ENCODE peak calls at places on chromosomes 16 and 17, in eight cellular contexts. R, G, M, C, U, N, L and V are unnamed samples.

GRCh38 chr17:61405047-61405685 is 5.5 kb downstream of the TBX2 start:
- DNase-seq in N (no peak), M (peak), C (no peak), U (no peak), R (no peak), G (no peak), L (peak), V (no peak)

GRCh38 chr17:72110231-72110952 is 10.4 kb upstream of the SOX9 start:
- DNase-seq in G (no peak), R (no peak), C (no peak), N (peak), M (no peak), L (no peak), U (no peak), V (no peak)

GRCh38 chr16:56222482-56222997 is 31.3 kb downstream of the GNAO1 start:
- DNase-seq in L (no peak), U (no peak), M (no peak), C (no peak), G (no peak), N (no peak), R (no peak), V (no peak)

GRCh38 chr16:87468550-87468949 is 24.3 kb downstream of the ZCCHC14 start:
- DNase-seq in C (no peak), N (no peak), M (no peak), G (no peak), L (no peak), U (no peak), R (no peak), V (no peak)

GRCh38 chr16:48446534-48446920 is 61.3 kb upstream of the SIAH1 start:
- DNase-seq in R (no peak), M (no peak), N (no peak), L (peak), C (no peak), U (no peak), G (no peak), V (no peak)

GRCh38 chr17:79899584-79899983 is 60.3 kb upstream of the CBX4 start:
- DNase-seq in C (no peak), G (no peak), R (no peak), U (no peak), N (no peak), M (no peak), L (no peak), V (no peak)

GRCh38 chr16:63530208-63530607 is 1494.0 kb upstream of the CDH8 start:
- DNase-seq in N (peak), R (no peak), U (no peak), M (no peak), G (no peak), C (no peak), L (no peak), V (no peak)

GRCh38 chr16:17258077-17258599 is 212.6 kb downstream of the XYLT1 start:
- DNase-seq in N (no peak), U (no peak), L (no peak), G (no peak), R (no peak), M (no peak), C (no peak), V (no peak)

GRCh38 chr17:29617481-29618271 is 5.0 kb downstream of the CORO6 start:
- DNase-seq in C (peak), R (peak), M (peak), G (peak), N (peak), U (no peak), L (peak), V (peak)

GRCh38 chr17:5561736-5562135 is 22.6 kb downstream of the NLRP1 start:
- DNase-seq in L (no peak), U (no peak), G (no peak), N (no peak), M (peak), C (no peak), R (no peak), V (no peak)

GRCh38 chr17:32523827-32524552 is 37.2 kb downstream of the CDK5R1 start:
- DNase-seq in M (no peak), G (no peak), R (no peak), L (peak), C (no peak), U (no peak), N (no peak), V (peak)

GRCh38 chr16:83023640-83024039 is 396.9 kb downstream of the CDH13 start:
- DNase-seq in N (no peak), G (no peak), U (no peak), L (no peak), R (no peak), M (no peak), C (no peak), V (no peak)

GRCh38 chr17:27940503-27940902 is 47.3 kb upstream of the LYRM9 start:
- DNase-seq in C (no peak), N (no peak), U (no peak), M (no peak), R (no peak), G (no peak), L (no peak), V (no peak)

GRCh38 chr17:10226930-10227695 is 28.7 kb upstream of the GAS7 start:
- DNase-seq in L (no peak), N (peak), C (no peak), U (no peak), G (peak), M (peak), R (peak), V (peak)

GRCh38 chr17:49565948-49566491 is 9.7 kb upstream of the NXPH3 start:
- DNase-seq in U (no peak), L (peak), G (peak), M (no peak), N (peak), R (no peak), C (no peak), V (no peak)